ENCODE peak calls at places on chromosomes 11 and 22, in five cellular contexts. One of them, this sample, is unnamed.

GRCh38 chr22:44807915-44808690 is 55.7 kb downstream of the ARHGAP8 start:
- DNase-seq in GM13977: no peak
- DNase-seq in pancreas: no peak
- DNase-seq in A549: no peak
- DNase-seq in MCF 10A: no peak
- DNase-seq in this sample: no peak

GRCh38 chr11:74730601-74731260 is 495 bp downstream of the CHRDL2 start:
- DNase-seq in MCF 10A: no peak
- DNase-seq in A549: no peak
- DNase-seq in GM13977: no peak
- DNase-seq in pancreas: no peak
- DNase-seq in this sample: no peak

GRCh38 chr11:11981840-11982239 is 26.6 kb downstream of the DKK3 start:
- DNase-seq in MCF 10A: no peak
- DNase-seq in A549: no peak
- DNase-seq in GM13977: no peak
- DNase-seq in pancreas: no peak
- DNase-seq in this sample: no peak

GRCh38 chr11:73218106-73218829 is at the start of gene P2RY2:
- DNase-seq in A549: peak
- DNase-seq in GM13977: peak
- DNase-seq in pancreas: peak
- DNase-seq in MCF 10A: peak
- DNase-seq in this sample: no peak

GRCh38 chr11:10032991-10033390 is 261.0 kb downstream of the SBF2 start:
- DNase-seq in GM13977: no peak
- DNase-seq in pancreas: no peak
- DNase-seq in MCF 10A: no peak
- DNase-seq in A549: no peak
- DNase-seq in this sample: no peak

GRCh38 chr11:110219011-110219785 is 77.2 kb downstream of the RDX start:
- DNase-seq in MCF 10A: no peak
- DNase-seq in pancreas: no peak
- DNase-seq in GM13977: no peak
- DNase-seq in A549: no peak
- DNase-seq in this sample: no peak

GRCh38 chr11:68724293-68724692 is 27.0 kb downstream of the TESMIN start:
- DNase-seq in GM13977: no peak
- DNase-seq in pancreas: no peak
- DNase-seq in A549: no peak
- DNase-seq in MCF 10A: no peak
- DNase-seq in this sample: no peak

GRCh38 chr11:63599211-63600122 is 14.8 kb downstream of the PLAAT3 start:
- DNase-seq in pancreas: no peak
- DNase-seq in GM13977: no peak
- DNase-seq in A549: peak
- DNase-seq in MCF 10A: peak
- DNase-seq in this sample: no peak

GRCh38 chr11:76543006-76543703 is 98.3 kb downstream of the EMSY start:
- DNase-seq in MCF 10A: no peak
- DNase-seq in GM13977: no peak
- DNase-seq in A549: no peak
- DNase-seq in pancreas: no peak
- DNase-seq in this sample: no peak

GRCh38 chr11:87901366-87901765 is 273.9 kb downstream of the RAB38 start:
- DNase-seq in pancreas: no peak
- DNase-seq in A549: no peak
- DNase-seq in MCF 10A: no peak
- DNase-seq in GM13977: no peak
- DNase-seq in this sample: no peak

GRCh38 chr11:92246637-92247036 is 22.0 kb downstream of the FAT3 start:
- DNase-seq in GM13977: no peak
- DNase-seq in pancreas: no peak
- DNase-seq in A549: peak
- DNase-seq in MCF 10A: peak
- DNase-seq in this sample: no peak

GRCh38 chr11:31366795-31367194 is 2.7 kb downstream of the DCDC1 start:
- DNase-seq in GM13977: no peak
- DNase-seq in pancreas: no peak
- DNase-seq in A549: no peak
- DNase-seq in MCF 10A: no peak
- DNase-seq in this sample: no peak

GRCh38 chr22:27842994-27843431 is 41.5 kb upstream of the MN1 start:
- DNase-seq in MCF 10A: no peak
- DNase-seq in pancreas: no peak
- DNase-seq in A549: no peak
- DNase-seq in GM13977: no peak
- DNase-seq in this sample: no peak

GRCh38 chr11:44825058-44825795 is 98.5 kb downstream of the TSPAN18 start:
- DNase-seq in MCF 10A: no peak
- DNase-seq in GM13977: no peak
- DNase-seq in pancreas: no peak
- DNase-seq in A549: no peak
- DNase-seq in this sample: no peak

GRCh38 chr11:95132956-95133355 is 43.3 kb downstream of the ENDOD1 start:
- DNase-seq in A549: no peak
- DNase-seq in MCF 10A: peak
- DNase-seq in pancreas: no peak
- DNase-seq in GM13977: no peak
- DNase-seq in this sample: no peak

GRCh38 chr11:101446238-101446637 is 137.6 kb downstream of the TRPC6 start:
- DNase-seq in A549: no peak
- DNase-seq in GM13977: no peak
- DNase-seq in MCF 10A: peak
- DNase-seq in pancreas: no peak
- DNase-seq in this sample: no peak

GRCh38 chr11:1358286-1358685 is 31.4 kb upstream of the BRSK2 start:
- DNase-seq in A549: no peak
- DNase-seq in MCF 10A: no peak
- DNase-seq in pancreas: no peak
- DNase-seq in GM13977: no peak
- DNase-seq in this sample: no peak

GRCh38 chr22:50612715-50613221 is 12.2 kb downstream of the MAPK8IP2 start:
- DNase-seq in MCF 10A: peak
- DNase-seq in pancreas: no peak
- DNase-seq in A549: no peak
- DNase-seq in GM13977: peak
- DNase-seq in this sample: no peak

GRCh38 chr22:19149047-19149883 is 827 bp downstream of the GSC2 start:
- DNase-seq in A549: no peak
- DNase-seq in pancreas: no peak
- DNase-seq in GM13977: no peak
- DNase-seq in MCF 10A: no peak
- DNase-seq in this sample: no peak

GRCh38 chr11:47946682-47947575 is 33.4 kb upstream of the PTPRJ start:
- DNase-seq in pancreas: peak
- DNase-seq in GM13977: no peak
- DNase-seq in A549: peak
- DNase-seq in MCF 10A: peak
- DNase-seq in this sample: peak

GRCh38 chr11:15858881-15859280 is 497.5 kb downstream of the SOX6 start:
- DNase-seq in MCF 10A: no peak
- DNase-seq in GM13977: no peak
- DNase-seq in A549: no peak
- DNase-seq in pancreas: no peak
- DNase-seq in this sample: no peak
- TF ChIP-seq CTCF in MCF 10A: no peak
- TF ChIP-seq CTCF in GM13977: no peak
- TF ChIP-seq CTCF in A549: no peak
- TF ChIP-seq CTCF in pancreas: no peak
- TF ChIP-seq CTCF in this sample: no peak

DNA sequence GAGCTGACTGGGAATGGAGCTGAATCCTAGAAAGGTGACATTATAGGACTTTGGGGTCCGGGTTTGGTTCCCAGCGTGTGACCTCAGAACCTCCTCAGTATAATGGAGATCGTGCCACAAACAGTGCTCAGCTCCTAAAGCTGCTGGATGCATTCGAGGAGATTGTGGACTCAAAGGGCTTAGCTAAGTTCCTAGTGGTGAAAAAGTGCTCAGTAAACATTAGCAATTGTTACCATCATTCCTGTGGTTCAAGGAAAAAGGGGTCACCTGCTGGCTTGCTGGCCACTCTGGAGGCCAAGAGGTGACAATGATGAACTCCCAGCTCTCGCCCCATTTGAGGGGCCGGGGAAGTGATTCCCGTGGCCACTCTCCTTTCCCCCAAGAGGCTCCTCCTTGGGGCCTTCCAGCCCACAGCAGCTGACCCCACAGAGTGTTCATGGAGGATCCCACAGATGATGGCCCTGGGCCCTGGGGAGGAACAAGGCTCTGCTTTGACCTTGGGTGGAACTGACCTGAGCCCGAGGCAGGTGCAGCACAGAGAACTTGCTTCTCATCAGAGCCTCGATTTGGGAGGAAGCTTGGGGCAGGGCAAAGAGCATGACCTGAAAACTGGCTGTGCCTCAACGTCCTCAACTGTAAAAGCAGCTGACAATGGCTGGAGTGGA is 40.1 kb downstream of the TRIM29 start:
- DNase-seq in pancreas: no peak
- DNase-seq in A549: no peak
- DNase-seq in GM13977: no peak
- DNase-seq in MCF 10A: no peak
- DNase-seq in this sample: no peak
- TF ChIP-seq CTCF in pancreas: no peak
- TF ChIP-seq CTCF in A549: no peak
- TF ChIP-seq CTCF in GM13977: no peak
- TF ChIP-seq CTCF in MCF 10A: no peak
- TF ChIP-seq CTCF in this sample: no peak

DNA sequence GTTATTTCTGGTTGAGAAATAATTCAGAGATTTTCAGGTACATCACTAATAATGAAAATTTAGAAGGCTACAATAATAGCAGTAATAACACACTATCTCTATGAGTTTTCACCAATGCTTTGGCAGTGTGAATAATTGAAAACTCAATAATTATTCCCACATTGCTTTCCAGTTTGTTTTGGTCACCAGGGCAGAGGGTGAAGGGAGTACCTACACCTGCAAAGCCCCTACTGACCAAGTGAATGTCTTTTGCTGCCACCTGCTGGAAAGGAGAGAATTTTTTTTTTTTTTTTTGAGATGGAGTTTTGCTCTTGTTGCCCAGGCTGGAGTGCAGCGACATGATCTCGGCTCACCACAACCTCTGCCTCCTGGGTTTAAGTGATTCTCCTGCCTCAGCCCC is 3.2 kb downstream of the NELL1 start:
- DNase-seq in GM13977: no peak
- DNase-seq in pancreas: no peak
- DNase-seq in MCF 10A: peak
- DNase-seq in A549: peak
- DNase-seq in this sample: no peak
- TF ChIP-seq CTCF in GM13977: peak
- TF ChIP-seq CTCF in pancreas: peak
- TF ChIP-seq CTCF in MCF 10A: peak
- TF ChIP-seq CTCF in A549: peak
- TF ChIP-seq CTCF in this sample: no peak

GRCh38 chr11:115581871-115582639 is 77.8 kb upstream of the CADM1 start:
- DNase-seq in MCF 10A: no peak
- DNase-seq in A549: peak
- DNase-seq in pancreas: no peak
- DNase-seq in GM13977: no peak
- DNase-seq in this sample: no peak
- TF ChIP-seq CTCF in MCF 10A: no peak
- TF ChIP-seq CTCF in A549: no peak
- TF ChIP-seq CTCF in pancreas: no peak
- TF ChIP-seq CTCF in GM13977: no peak
- TF ChIP-seq CTCF in this sample: no peak

DNA sequence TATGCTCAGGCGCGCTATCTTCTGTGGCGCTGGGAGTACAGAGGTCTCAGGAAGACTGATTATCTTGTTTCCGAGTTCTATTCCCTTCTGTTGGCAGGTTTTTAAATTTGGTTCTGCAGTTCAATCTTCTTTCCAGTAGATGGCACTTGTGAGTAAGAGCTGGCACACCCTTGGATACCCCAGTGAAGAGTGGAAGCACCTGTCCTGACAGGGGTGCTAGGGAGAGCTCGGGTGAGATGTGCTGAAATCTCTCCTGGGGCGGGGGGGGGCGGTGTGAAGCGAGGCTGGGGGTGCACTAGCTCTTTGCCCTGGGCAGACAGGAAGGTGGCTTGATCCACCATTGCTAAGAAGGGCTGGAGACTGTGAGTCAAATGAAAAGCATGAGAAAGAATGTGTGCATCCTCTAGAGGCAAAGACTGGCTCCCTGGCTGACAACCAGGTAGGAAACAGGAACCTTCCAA is 679.9 kb upstream of the CCDC179 start:
- DNase-seq in pancreas: peak
- DNase-seq in GM13977: peak
- DNase-seq in MCF 10A: peak
- DNase-seq in A549: peak
- DNase-seq in this sample: no peak
- TF ChIP-seq CTCF in pancreas: peak
- TF ChIP-seq CTCF in GM13977: peak
- TF ChIP-seq CTCF in MCF 10A: peak
- TF ChIP-seq CTCF in A549: peak
- TF ChIP-seq CTCF in this sample: no peak

GRCh38 chr22:41241133-41241676 is 474 bp upstream of the CHADL start:
- DNase-seq in A549: no peak
- DNase-seq in MCF 10A: no peak
- DNase-seq in pancreas: no peak
- DNase-seq in GM13977: no peak
- DNase-seq in this sample: no peak
- TF ChIP-seq CTCF in A549: no peak
- TF ChIP-seq CTCF in MCF 10A: no peak
- TF ChIP-seq CTCF in pancreas: no peak
- TF ChIP-seq CTCF in GM13977: no peak
- TF ChIP-seq CTCF in this sample: no peak

This sample was measured in omental fat pad.